ENCODE peak calls at places on chromosomes 4 and X, in eight cellular contexts. T is CD8-positive, alpha-beta memory T cell; P is SK-N-DZ; F is DMS 273 treated with DMSO at 0.1 percent for 48 hours; Y is testis; B is COR-L47; Q is MCF 10A; V is caudate nucleus. W is an unnamed sample.

GRCh38 chr4:119506761-119507160 is 121.8 kb downstream of the PDE5A start:
- DNase-seq in T (no peak), P (no peak), F (no peak), Y (no peak), B (no peak), Q (no peak), V (no peak), W (no peak)

GRCh38 chr4:23674694-23675093 is 215.2 kb downstream of the PPARGC1A start:
- DNase-seq in T (no peak), P (no peak), F (no peak), Y (no peak), B (no peak), Q (no peak), V (no peak), W (no peak)

GRCh38 chr4:124640037-124640730 is 72.3 kb downstream of the ANKRD50 start:
- DNase-seq in T (no peak), P (no peak), F (no peak), Y (no peak), B (no peak), Q (peak; percentile 97), V (no peak), W (no peak)

GRCh38 chr4:114317564-114317963 is 281.0 kb upstream of the UGT8 start:
- DNase-seq in T (no peak), P (no peak), F (no peak), Y (no peak), B (no peak), Q (no peak), V (no peak), W (no peak)

GRCh38 chr4:38723726-38724506 is 58.9 kb downstream of the TLR10 start:
- DNase-seq in T (no peak), P (no peak), F (no peak), Y (no peak), B (no peak), Q (no peak), V (no peak), W (no peak)

GRCh38 chr4:13470379-13470778 is 13.8 kb downstream of the RAB28 start:
- DNase-seq in T (no peak), P (no peak), F (no peak), Y (no peak), B (no peak), Q (no peak), V (no peak), W (no peak)

GRCh38 chr4:102717448-102718092 is 43.2 kb downstream of the MANBA start:
- DNase-seq in T (no peak), P (no peak), F (no peak), Y (no peak), B (no peak), Q (peak; percentile 60), V (no peak), W (no peak)

GRCh38 chrX:16827225-16827624 is 41.0 kb downstream of the TXLNG start:
- DNase-seq in T (no peak), P (no peak), F (no peak), Y (no peak), B (no peak), Q (peak; percentile 52), V (no peak), W (no peak)

GRCh38 chr4:183823394-183823793 is 81.7 kb upstream of the STOX2 start:
- DNase-seq in T (no peak), P (no peak), F (peak; percentile 68), Y (no peak), B (no peak), Q (peak; percentile 81), V (no peak), W (no peak)

GRCh38 chr4:156347412-156348075 is 393.9 kb upstream of the CTSO start:
- DNase-seq in T (no peak), P (no peak), F (no peak), Y (no peak), B (no peak), Q (peak; percentile 46), V (no peak), W (no peak)

GRCh38 chr4:152363904-152364303 is 172.0 kb downstream of the FBXW7 start:
- DNase-seq in T (no peak), P (no peak), F (no peak), Y (no peak), B (no peak), Q (no peak), V (no peak), W (no peak)

GRCh38 chr4:36414248-36414647 is 132.8 kb downstream of the DTHD1 start:
- DNase-seq in T (no peak), P (no peak), F (no peak), Y (no peak), B (peak; percentile 7), Q (peak; percentile 36), V (no peak), W (no peak)

GRCh38 chr4:104860227-104861123 is 286.2 kb upstream of the TET2 start:
- DNase-seq in T (no peak), P (peak; percentile 73), F (peak; percentile 22), Y (peak; percentile 85), B (peak; percentile 77), Q (peak; percentile 78), V (peak; percentile 28), W (peak; percentile 28)

GRCh38 chr4:122909683-122910082 is 12.7 kb downstream of the NUDT6 start:
- DNase-seq in T (no peak), P (no peak), F (no peak), Y (no peak), B (no peak), Q (no peak), V (no peak), W (no peak)

GRCh38 chr4:112142152-112142551 is 3.1 kb upstream of the FAM241A start:
- DNase-seq in T (no peak), P (no peak), F (no peak), Y (no peak), B (no peak), Q (no peak), V (no peak), W (no peak)

GRCh38 chrX:8868906-8869305 is 67.7 kb upstream of the FAM9A start:
- DNase-seq in T (no peak), P (no peak), F (no peak), Y (no peak), B (no peak), Q (peak; percentile 34), V (no peak), W (no peak)

GRCh38 chr4:59676389-59676788 is 1523.7 kb upstream of the ADGRL3 start:
- DNase-seq in T (no peak), P (no peak), F (no peak), Y (no peak), B (no peak), Q (no peak), V (no peak), W (no peak)

GRCh38 chr4:6896035-6896434 is 13.6 kb upstream of the TBC1D14 start:
- DNase-seq in T (peak; percentile 2), P (no peak), F (no peak), Y (no peak), B (no peak), Q (no peak), V (no peak), W (no peak)

GRCh38 chr4:173217727-173218126 is 49.1 kb downstream of the GALNT7 start:
- DNase-seq in T (no peak), P (no peak), F (peak; percentile 64), Y (no peak), B (no peak), Q (peak; percentile 55), V (no peak), W (no peak)

GRCh38 chrX:9475984-9476383 is 11.1 kb downstream of the TBL1X start:
- DNase-seq in T (no peak), P (no peak), F (no peak), Y (no peak), B (no peak), Q (no peak), V (no peak), W (no peak)

GRCh38 chr4:110155632-110156031 is 42.8 kb downstream of the ELOVL6 start:
- DNase-seq in T (no peak), P (no peak), F (no peak), Y (no peak), B (no peak), Q (no peak), V (no peak), W (no peak)

W was measured in activated naive CD8-positive, alpha-beta T cell treated with anti-CD3 and anti-CD28 coated beads for 36 hours.